ENCODE peak calls at places on chromosome 18, in ten cellular contexts. U is IMR-90; Y is CD4-positive, alpha-beta T cell; J is dorsolateral prefrontal cortex; E is omental fat pad; O is endothelial cell; Z is mesothelial cell of epicardium; I is fibroblast of the aortic adventitia; A is Peyer's patch; M is fibroblast of pulmonary artery. S is an unnamed sample.

GRCh38 chr18:57727952-57728807 is 74.9 kb downstream of the ATP8B1 start:
- DNase-seq in U (peak), Y (no peak), J (no peak), E (no peak), O (no peak), Z (no peak), I (peak), A (no peak), M (peak), S (no peak)

GRCh38 chr18:27378396-27379094 is 193.4 kb upstream of the CHST9 start:
- DNase-seq in U (no peak), Y (no peak), J (no peak), E (no peak), O (no peak), Z (no peak), I (peak), A (no peak), M (peak), S (no peak)

GRCh38 chr18:13003466-13003896 is 12.3 kb downstream of the CEP192 start:
- DNase-seq in U (peak), Y (no peak), J (no peak), E (no peak), O (peak), Z (no peak), I (peak), A (no peak), M (peak), S (peak)

GRCh38 chr18:49608366-49608747 is 46.5 kb downstream of the LIPG start:
- DNase-seq in U (no peak), Y (no peak), J (no peak), E (no peak), O (no peak), Z (no peak), I (no peak), A (no peak), M (no peak), S (no peak)

GRCh38 chr18:21315741-21316187 is 73.7 kb downstream of the GREB1L start:
- DNase-seq in U (no peak), Y (no peak), J (no peak), E (no peak), O (peak), Z (no peak), I (no peak), A (no peak), M (no peak), S (no peak)

GRCh38 chr18:6414723-6415362 is at the start of gene L3MBTL4:
- DNase-seq in U (no peak), Y (no peak), J (peak), E (peak), O (peak), Z (peak), I (no peak), A (no peak), M (no peak), S (peak)

GRCh38 chr18:34609991-34610658 is 100.0 kb upstream of the DTNA start:
- DNase-seq in U (no peak), Y (no peak), J (no peak), E (no peak), O (no peak), Z (no peak), I (no peak), A (no peak), M (no peak), S (no peak)

GRCh38 chr18:70037453-70038061 is 89.9 kb upstream of the CD226 start:
- DNase-seq in U (no peak), Y (no peak), J (no peak), E (no peak), O (no peak), Z (no peak), I (no peak), A (no peak), M (no peak), S (no peak)

GRCh38 chr18:39799010-39799409 is 2156.0 kb upstream of the PIK3C3 start:
- DNase-seq in U (no peak), Y (no peak), J (no peak), E (no peak), O (no peak), Z (no peak), I (no peak), A (no peak), M (peak), S (no peak)

GRCh38 chr18:36297419-36298112 is at the start of gene FHOD3:
- DNase-seq in U (peak), Y (no peak), J (peak), E (no peak), O (peak), Z (no peak), I (peak), A (no peak), M (peak), S (peak)

GRCh38 chr18:48100712-48101165 is 170.3 kb upstream of the SMAD2 start:
- DNase-seq in U (no peak), Y (no peak), J (no peak), E (no peak), O (no peak), Z (no peak), I (no peak), A (no peak), M (no peak), S (no peak)

GRCh38 chr18:28045176-28045810 is 131.6 kb downstream of the CDH2 start:
- DNase-seq in U (peak), Y (no peak), J (no peak), E (no peak), O (no peak), Z (no peak), I (peak), A (no peak), M (peak), S (no peak)

GRCh38 chr18:51054764-51055163 is 24.8 kb downstream of the SMAD4 start:
- DNase-seq in U (peak), Y (no peak), J (no peak), E (no peak), O (no peak), Z (no peak), I (no peak), A (no peak), M (no peak), S (no peak)

GRCh38 chr18:8750954-8751415 is 45.6 kb downstream of the MTCL1 start:
- DNase-seq in U (peak), Y (no peak), J (no peak), E (no peak), O (no peak), Z (no peak), I (peak), A (no peak), M (peak), S (no peak)

GRCh38 chr18:79410171-79410641 is 14.5 kb downstream of the NFATC1 start:
- DNase-seq in U (no peak), Y (no peak), J (peak), E (no peak), O (no peak), Z (no peak), I (no peak), A (no peak), M (no peak), S (no peak)

GRCh38 chr18:62182220-62182619 is 4.6 kb downstream of the PIGN start:
- DNase-seq in U (no peak), Y (no peak), J (no peak), E (no peak), O (no peak), Z (no peak), I (no peak), A (no peak), M (no peak), S (no peak)

GRCh38 chr18:57433492-57434176 is 1.5 kb upstream of the ONECUT2 start:
- DNase-seq in U (no peak), Y (no peak), J (no peak), E (no peak), O (no peak), Z (no peak), I (no peak), A (no peak), M (no peak), S (peak)

GRCh38 chr18:48034651-48035555 is 104.4 kb upstream of the SMAD2 start:
- DNase-seq in U (no peak), Y (no peak), J (no peak), E (no peak), O (no peak), Z (peak), I (no peak), A (no peak), M (no peak), S (no peak)

DNA sequence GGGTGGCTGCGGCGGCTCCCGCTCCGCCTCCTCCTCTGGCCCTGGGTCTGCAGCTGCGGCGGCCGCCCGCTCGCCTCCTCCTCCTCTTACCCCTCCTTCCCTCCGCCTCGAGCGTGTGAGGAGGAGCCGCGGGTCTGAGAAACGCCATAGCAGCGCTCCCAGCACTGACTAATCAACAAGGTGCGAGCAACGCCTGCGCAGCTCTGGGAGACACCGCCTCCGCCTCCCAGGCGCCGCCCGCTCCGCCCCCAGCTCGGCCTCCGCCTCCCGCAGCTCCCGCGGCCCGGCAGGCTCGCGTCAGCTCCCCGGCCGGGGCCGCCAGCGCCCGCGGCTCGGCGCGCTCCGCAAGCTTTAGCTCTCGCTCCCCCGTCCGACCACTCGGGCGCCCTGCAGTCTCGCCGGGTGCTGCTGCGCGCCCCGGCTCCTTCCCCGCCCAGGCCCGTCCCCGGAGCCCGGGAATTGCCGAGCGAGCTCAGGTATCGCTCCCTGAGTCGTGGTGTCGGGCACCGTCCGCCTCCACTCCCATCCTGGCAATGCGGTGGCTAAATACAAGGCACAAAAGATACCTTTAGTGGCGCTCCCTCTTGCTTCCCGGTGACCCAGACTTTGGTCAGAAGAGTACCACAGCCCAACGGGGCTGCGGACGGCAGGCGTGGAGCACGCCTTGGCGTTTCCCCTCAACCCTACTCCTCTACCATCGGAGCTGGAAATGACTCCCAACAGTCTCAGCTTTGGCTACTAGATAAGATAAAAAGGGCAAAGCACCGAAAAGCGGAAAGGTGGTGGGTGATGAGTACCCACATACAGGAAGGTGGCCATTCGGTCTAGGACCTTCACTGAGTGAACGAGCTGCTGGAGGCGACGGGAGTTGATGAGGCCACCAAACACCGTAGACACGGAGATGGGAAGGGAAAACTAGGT is at the start of gene GAREM1:
- DNase-seq in U (peak), Y (peak), J (peak), E (peak), O (peak), Z (peak), I (peak), A (peak), M (peak), S (peak)
- TF ChIP-seq CTCF in U (peak), Y (no peak), J (peak), E (no peak), O (no peak), Z (peak), I (peak), A (peak), M (peak), S (peak)

DNA sequence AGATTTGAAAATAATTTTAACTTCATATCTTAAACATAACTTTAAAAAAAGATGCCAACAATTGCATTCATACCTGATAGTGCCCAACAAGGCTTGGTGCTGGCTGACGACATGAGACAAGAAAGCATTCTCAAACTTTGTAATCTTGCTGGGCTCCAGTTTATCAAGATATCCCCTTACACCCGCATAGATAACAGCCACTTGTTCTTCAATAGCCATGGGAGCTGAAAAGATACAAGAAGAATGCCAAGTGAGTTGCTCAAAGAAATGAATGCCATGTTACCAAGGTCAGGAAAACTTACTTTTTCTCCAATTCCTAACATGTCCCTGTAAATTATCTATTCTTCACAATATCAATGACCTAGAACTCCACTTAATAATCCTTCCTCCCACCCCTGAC is 12.4 kb upstream of the PSTPIP2 start:
- DNase-seq in U (no peak), Y (no peak), J (no peak), E (no peak), O (no peak), Z (no peak), I (no peak), A (peak), M (no peak), S (no peak)
- TF ChIP-seq CTCF in U (no peak), Y (no peak), J (no peak), E (no peak), O (no peak), Z (no peak), I (no peak), A (no peak), M (no peak), S (no peak)

GRCh38 chr18:7565677-7566076 is 1.4 kb upstream of the PTPRM start:
- DNase-seq in U (no peak), Y (no peak), J (no peak), E (no peak), O (no peak), Z (no peak), I (no peak), A (no peak), M (no peak), S (no peak)

GRCh38 chr18:7568426-7568825 is 1.3 kb downstream of the PTPRM start:
- DNase-seq in U (peak), Y (no peak), J (peak), E (peak), O (peak), Z (peak), I (peak), A (no peak), M (no peak), S (peak)

GRCh38 chr18:7567487-7568425 is 640 bp downstream of the PTPRM start:
- DNase-seq in U (peak), Y (no peak), J (peak), E (no peak), O (peak), Z (peak), I (peak), A (no peak), M (peak), S (peak)

GRCh38 chr18:7566244-7566586 is 901 bp upstream of the PTPRM start:
- DNase-seq in U (no peak), Y (no peak), J (no peak), E (no peak), O (no peak), Z (no peak), I (no peak), A (no peak), M (no peak), S (no peak)

GRCh38 chr18:7566587-7567486 is at the start of gene PTPRM:
- DNase-seq in U (peak), Y (peak), J (peak), E (peak), O (peak), Z (peak), I (peak), A (peak), M (peak), S (peak)
- TF ChIP-seq CTCF in U (peak), Y (no peak), J (peak), E (no peak), O (no peak), Z (peak), I (peak), A (peak), M (no peak), S (peak)

DNA sequence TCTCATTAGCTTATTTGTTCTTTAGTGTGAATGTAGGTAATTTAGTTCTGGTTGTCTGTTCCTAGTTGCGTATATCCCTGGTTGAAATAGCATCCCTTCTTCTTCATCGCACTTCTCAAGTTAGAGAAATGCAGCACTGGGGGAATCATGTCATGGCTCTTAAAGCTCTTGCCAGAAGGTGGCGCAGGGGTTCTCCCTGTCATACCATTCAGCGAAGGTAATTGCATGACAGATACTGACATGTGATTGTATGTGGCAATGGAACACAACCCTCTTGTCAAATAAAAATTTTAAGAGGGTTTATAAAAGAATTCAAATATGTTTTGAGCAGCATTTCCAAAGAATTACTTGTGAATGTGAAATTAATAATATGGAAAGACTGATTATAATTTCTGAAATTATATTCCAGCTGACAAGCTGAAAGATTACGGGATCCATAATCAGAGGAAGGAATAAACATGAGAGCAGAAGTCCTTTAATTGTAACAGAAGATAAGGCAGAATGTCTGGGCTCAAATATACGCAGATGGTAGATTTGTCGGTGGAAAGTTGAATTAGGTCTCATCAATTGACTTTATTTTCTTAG is 411.7 kb downstream of the DSEL start:
- DNase-seq in U (peak), Y (peak), J (peak), E (peak), O (peak), Z (peak), I (peak), A (peak), M (peak), S (peak)
- TF ChIP-seq CTCF in U (peak), Y (peak), J (peak), E (no peak), O (peak), Z (peak), I (peak), A (peak), M (peak), S (peak)

GRCh38 chr18:42950732-42951131 is 164.8 kb downstream of the RIT2 start:
- DNase-seq in U (no peak), Y (no peak), J (no peak), E (no peak), O (no peak), Z (no peak), I (no peak), A (no peak), M (no peak), S (no peak)
- TF ChIP-seq CTCF in U (no peak), Y (no peak), J (no peak), E (no peak), O (no peak), Z (no peak), I (no peak), A (no peak), M (no peak), S (peak)

GRCh38 chr18:1503847-1504246 is 599.2 kb downstream of the ADCYAP1 start:
- DNase-seq in U (no peak), Y (no peak), J (no peak), E (no peak), O (no peak), Z (no peak), I (no peak), A (no peak), M (no peak), S (no peak)

GRCh38 chr18:1498216-1498615 is 593.5 kb downstream of the ADCYAP1 start:
- DNase-seq in U (no peak), Y (no peak), J (no peak), E (no peak), O (no peak), Z (no peak), I (peak), A (no peak), M (peak), S (no peak)

GRCh38 chr18:1495387-1495786 is 590.7 kb downstream of the ADCYAP1 start:
- DNase-seq in U (no peak), Y (no peak), J (no peak), E (no peak), O (no peak), Z (no peak), I (no peak), A (no peak), M (no peak), S (no peak)

GRCh38 chr18:1499265-1499664 is 594.6 kb downstream of the ADCYAP1 start:
- DNase-seq in U (no peak), Y (no peak), J (no peak), E (no peak), O (no peak), Z (no peak), I (peak), A (no peak), M (peak), S (no peak)
- TF ChIP-seq CTCF in U (no peak), Y (no peak), J (no peak), E (no peak), O (no peak), Z (peak), I (no peak), A (no peak), M (no peak), S (peak)

GRCh38 chr18:52452427-52452826 is 112.4 kb downstream of the DCC start:
- DNase-seq in U (no peak), Y (no peak), J (no peak), E (no peak), O (no peak), Z (no peak), I (no peak), A (no peak), M (no peak), S (no peak)

GRCh38 chr18:52451252-52451651 is 111.3 kb downstream of the DCC start:
- DNase-seq in U (no peak), Y (no peak), J (no peak), E (no peak), O (no peak), Z (no peak), I (no peak), A (no peak), M (no peak), S (no peak)

DNA sequence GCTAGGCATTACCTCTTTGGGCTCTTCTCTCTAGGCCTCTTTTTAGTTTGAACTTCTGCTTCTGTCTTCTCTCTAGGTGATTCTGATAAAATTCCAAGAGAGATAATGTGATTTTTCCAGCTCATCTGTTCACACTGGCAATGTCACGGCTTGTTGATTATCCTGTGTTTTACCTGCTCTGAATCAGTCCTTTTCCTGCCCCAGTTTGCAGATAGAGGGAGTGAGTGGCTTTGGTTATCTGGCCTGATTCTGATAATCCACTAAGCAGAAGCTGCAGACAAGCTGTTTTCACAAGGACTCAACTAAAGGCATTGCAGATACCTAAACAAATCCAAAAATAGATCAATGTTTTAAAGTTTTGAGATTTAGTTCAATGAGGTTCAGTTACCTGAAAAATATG is 111.9 kb downstream of the DCC start:
- DNase-seq in U (no peak), Y (no peak), J (no peak), E (no peak), O (no peak), Z (no peak), I (no peak), A (no peak), M (no peak), S (no peak)
- TF ChIP-seq CTCF in U (no peak), Y (no peak), J (no peak), E (no peak), O (no peak), Z (no peak), I (no peak), A (no peak), M (no peak), S (no peak)